ENCODE peak calls at places on chromosome 5, in nine cellular contexts. C, L, Y, R, B, V, O, Q and F are unnamed samples.

GRCh38 chr5:94884294-94884693 is 265.8 kb downstream of the SLF1 start:
- DNase-seq in C (no peak), L (no peak), Y (peak), R (no peak), B (peak), V (no peak), O (peak), Q (no peak), F (no peak)

GRCh38 chr5:127656825-127657224 is 7.9 kb downstream of the CTXN3 start:
- DNase-seq in C (no peak), L (no peak), Y (no peak), R (no peak), B (no peak), V (no peak), O (no peak), Q (no peak), F (no peak)

GRCh38 chr5:75050415-75050814 is 1.9 kb downstream of the GCNT4 start:
- DNase-seq in C (peak), L (no peak), Y (peak), R (no peak), B (peak), V (peak), O (no peak), Q (no peak), F (no peak)

GRCh38 chr5:91712718-91713117 is 329.6 kb upstream of the ARRDC3 start:
- DNase-seq in C (no peak), L (no peak), Y (no peak), R (no peak), B (no peak), V (no peak), O (no peak), Q (no peak), F (no peak)

GRCh38 chr5:157273131-157273556 is 7.2 kb downstream of the CYFIP2 start:
- DNase-seq in C (no peak), L (no peak), Y (no peak), R (no peak), B (no peak), V (peak), O (no peak), Q (no peak), F (no peak)

GRCh38 chr5:65625743-65626142 is 916 bp downstream of the SHLD3 start:
- DNase-seq in C (no peak), L (no peak), Y (peak), R (no peak), B (no peak), V (peak), O (peak), Q (no peak), F (no peak)

GRCh38 chr5:170219615-170220014 is 13.2 kb upstream of the C5orf58 start:
- DNase-seq in C (no peak), L (no peak), Y (no peak), R (no peak), B (no peak), V (no peak), O (peak), Q (no peak), F (no peak)

GRCh38 chr5:6495433-6496206 is 47.0 kb downstream of the UBE2QL1 start:
- DNase-seq in C (no peak), L (no peak), Y (no peak), R (no peak), B (no peak), V (no peak), O (no peak), Q (no peak), F (no peak)

GRCh38 chr5:83125560-83125959 is 48.2 kb downstream of the XRCC4 start:
- DNase-seq in C (no peak), L (no peak), Y (peak), R (no peak), B (no peak), V (no peak), O (no peak), Q (no peak), F (no peak)

GRCh38 chr5:685262-686171 is 7.6 kb downstream of the TPPP start:
- DNase-seq in C (peak), L (peak), Y (no peak), R (peak), B (no peak), V (no peak), O (no peak), Q (no peak), F (peak)

GRCh38 chr5:115296130-115296997 is at the start of gene CCDC112:
- DNase-seq in C (peak), L (peak), Y (peak), R (peak), B (peak), V (peak), O (peak), Q (peak), F (peak)

GRCh38 chr5:10626473-10627013 is 62.7 kb downstream of the ANKRD33B start:
- DNase-seq in C (no peak), L (no peak), Y (no peak), R (no peak), B (no peak), V (peak), O (peak), Q (no peak), F (no peak)

GRCh38 chr5:179160584-179160983 is 100.4 kb downstream of the ZNF354C start:
- DNase-seq in C (no peak), L (no peak), Y (no peak), R (no peak), B (no peak), V (no peak), O (no peak), Q (no peak), F (no peak)

GRCh38 chr5:149320791-149321330 is 24.4 kb upstream of the GRPEL2 start:
- DNase-seq in C (peak), L (peak), Y (peak), R (peak), B (peak), V (no peak), O (peak), Q (peak), F (peak)

GRCh38 chr5:64814073-64814472 is 45.3 kb downstream of the CWC27 start:
- DNase-seq in C (no peak), L (no peak), Y (no peak), R (no peak), B (no peak), V (peak), O (no peak), Q (no peak), F (no peak)

GRCh38 chr5:76808142-76808691 is 10.6 kb upstream of the F2RL1 start:
- DNase-seq in C (peak), L (no peak), Y (peak), R (no peak), B (no peak), V (no peak), O (no peak), Q (no peak), F (no peak)

GRCh38 chr5:157283434-157283833 is 17.5 kb downstream of the CYFIP2 start:
- DNase-seq in C (no peak), L (no peak), Y (no peak), R (no peak), B (peak), V (peak), O (no peak), Q (no peak), F (no peak)

GRCh38 chr5:33969572-33970452 is 14.7 kb downstream of the SLC45A2 start:
- DNase-seq in C (peak), L (no peak), Y (peak), R (no peak), B (peak), V (peak), O (peak), Q (peak), F (no peak)

GRCh38 chr5:143434261-143435206 is 31.0 kb upstream of the NR3C1 start:
- DNase-seq in C (no peak), L (no peak), Y (no peak), R (no peak), B (no peak), V (peak), O (peak), Q (no peak), F (no peak)

GRCh38 chr5:88583471-88583870 is 299.5 kb downstream of the MEF2C start:
- DNase-seq in C (no peak), L (no peak), Y (no peak), R (no peak), B (no peak), V (no peak), O (no peak), Q (no peak), F (no peak)

GRCh38 chr5:168686837-168687236 is 107.7 kb upstream of the PANK3 start:
- DNase-seq in C (no peak), L (no peak), Y (no peak), R (no peak), B (no peak), V (no peak), O (no peak), Q (no peak), F (no peak)

GRCh38 chr5:68593211-68593701 is 377.7 kb downstream of the PIK3R1 start:
- DNase-seq in C (no peak), L (no peak), Y (no peak), R (no peak), B (no peak), V (no peak), O (peak), Q (no peak), F (no peak)

GRCh38 chr5:136207631-136208030 is 14.7 kb upstream of the SMIM32 start:
- DNase-seq in C (no peak), L (no peak), Y (no peak), R (no peak), B (no peak), V (no peak), O (no peak), Q (no peak), F (no peak)

GRCh38 chr5:34476941-34477565 is 179.1 kb upstream of the RAI14 start:
- DNase-seq in C (no peak), L (no peak), Y (no peak), R (no peak), B (no peak), V (no peak), O (no peak), Q (no peak), F (no peak)

GRCh38 chr5:81147011-81147594 is 86.0 kb upstream of the CKMT2 start:
- DNase-seq in C (no peak), L (no peak), Y (no peak), R (no peak), B (no peak), V (no peak), O (no peak), Q (no peak), F (no peak)

GRCh38 chr5:141491323-141492167 is 2.7 kb downstream of the PCDHGC5 start:
- DNase-seq in C (peak), L (no peak), Y (peak), R (no peak), B (no peak), V (peak), O (no peak), Q (no peak), F (no peak)

GRCh38 chr5:179264641-179265528 is 80.4 kb downstream of the ADAMTS2 start:
- DNase-seq in C (peak), L (peak), Y (peak), R (no peak), B (no peak), V (no peak), O (no peak), Q (no peak), F (no peak)

GRCh38 chr5:138626333-138626944 is 51.2 kb upstream of the HSPA9 start:
- DNase-seq in C (no peak), L (no peak), Y (no peak), R (no peak), B (no peak), V (no peak), O (no peak), Q (no peak), F (no peak)

GRCh38 chr5:107282061-107282460 is 388.7 kb downstream of the EFNA5 start:
- DNase-seq in C (no peak), L (no peak), Y (no peak), R (no peak), B (no peak), V (no peak), O (no peak), Q (no peak), F (no peak)

GRCh38 chr5:175664723-175665122 is 6.9 kb downstream of the HRH2 start:
- DNase-seq in C (no peak), L (no peak), Y (no peak), R (no peak), B (no peak), V (no peak), O (no peak), Q (no peak), F (no peak)

GRCh38 chr5:148970876-148971275 is 92.0 kb downstream of the SH3TC2 start:
- DNase-seq in C (peak), L (no peak), Y (no peak), R (no peak), B (no peak), V (no peak), O (no peak), Q (no peak), F (no peak)

GRCh38 chr5:15320896-15321295 is 179.1 kb upstream of the FBXL7 start:
- DNase-seq in C (no peak), L (no peak), Y (no peak), R (no peak), B (no peak), V (no peak), O (no peak), Q (no peak), F (no peak)

GRCh38 chr5:133404724-133405123 is 207.6 kb downstream of the FSTL4 start:
- DNase-seq in C (peak), L (no peak), Y (peak), R (no peak), B (no peak), V (no peak), O (no peak), Q (no peak), F (no peak)

GRCh38 chr5:150573216-150573615 is 65.3 kb downstream of the NDST1 start:
- DNase-seq in C (no peak), L (no peak), Y (no peak), R (no peak), B (no peak), V (no peak), O (no peak), Q (no peak), F (no peak)

GRCh38 chr5:150576449-150576949 is 64.0 kb upstream of the SYNPO start:
- DNase-seq in C (no peak), L (no peak), Y (no peak), R (no peak), B (no peak), V (no peak), O (no peak), Q (no peak), F (no peak)

GRCh38 chr5:150575745-150576448 is 64.6 kb upstream of the SYNPO start:
- DNase-seq in C (peak), L (no peak), Y (no peak), R (no peak), B (no peak), V (no peak), O (no peak), Q (no peak), F (no peak)

GRCh38 chr5:150573867-150574817 is 66.2 kb downstream of the NDST1 start:
- DNase-seq in C (peak), L (no peak), Y (no peak), R (no peak), B (no peak), V (no peak), O (no peak), Q (no peak), F (no peak)

GRCh38 chr5:150574818-150575537 is 65.5 kb upstream of the SYNPO start:
- DNase-seq in C (peak), L (no peak), Y (no peak), R (no peak), B (no peak), V (no peak), O (peak), Q (no peak), F (no peak)
- TF ChIP-seq CTCF in C (no peak), L (no peak), Y (no peak), R (no peak), B (no peak), V (no peak), O (no peak), Q (no peak), F (no peak)

DNA sequence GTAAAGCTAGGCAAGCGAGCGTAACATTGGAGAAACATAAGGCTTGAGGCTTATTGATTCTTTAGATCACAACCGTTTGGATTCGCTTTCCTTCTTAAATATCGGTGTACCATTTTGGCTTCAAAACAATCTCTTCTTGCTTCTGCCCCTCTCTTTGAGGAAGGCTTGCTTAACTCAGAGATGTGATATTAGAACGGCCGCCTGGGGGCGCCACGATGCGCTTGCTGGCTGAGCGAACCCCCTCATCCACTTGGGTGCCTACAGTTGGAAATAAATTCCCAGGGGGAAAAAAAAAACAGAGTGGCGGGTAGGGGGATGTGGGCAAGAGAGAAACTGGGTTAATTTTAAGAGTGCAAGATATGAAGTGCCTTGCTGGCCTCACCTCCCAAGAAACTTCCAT is 116.0 kb downstream of the DPYSL3 start:
- DNase-seq in C (peak), L (no peak), Y (peak), R (no peak), B (no peak), V (no peak), O (no peak), Q (no peak), F (no peak)
- TF ChIP-seq CTCF in C (peak), L (peak), Y (peak), R (no peak), B (peak), V (peak), O (peak), Q (peak), F (peak)

DNA sequence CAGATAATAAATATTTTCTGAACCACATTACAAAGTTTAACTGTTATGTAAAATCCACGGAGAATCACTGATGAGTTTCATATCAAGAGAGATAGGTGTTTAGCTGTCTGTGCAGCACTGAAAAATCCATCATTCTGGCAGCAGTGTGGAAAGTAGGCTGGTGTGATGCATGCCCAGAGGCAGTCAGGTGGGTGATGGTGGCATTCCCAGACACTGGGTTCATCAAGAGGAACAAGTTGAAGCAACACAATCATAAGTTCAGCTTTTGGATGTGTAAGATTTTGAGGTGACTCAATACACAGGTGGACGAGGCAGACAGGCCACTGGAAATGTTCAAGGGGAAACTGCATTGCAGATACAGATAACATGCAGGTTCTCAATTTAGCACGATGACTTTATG is 11.9 kb downstream of the DNAH5 start:
- DNase-seq in C (no peak), L (no peak), Y (no peak), R (no peak), B (no peak), V (no peak), O (no peak), Q (no peak), F (no peak)
- TF ChIP-seq CTCF in C (no peak), L (no peak), Y (no peak), R (no peak), B (no peak), V (no peak), O (no peak), Q (no peak), F (no peak)

DNA sequence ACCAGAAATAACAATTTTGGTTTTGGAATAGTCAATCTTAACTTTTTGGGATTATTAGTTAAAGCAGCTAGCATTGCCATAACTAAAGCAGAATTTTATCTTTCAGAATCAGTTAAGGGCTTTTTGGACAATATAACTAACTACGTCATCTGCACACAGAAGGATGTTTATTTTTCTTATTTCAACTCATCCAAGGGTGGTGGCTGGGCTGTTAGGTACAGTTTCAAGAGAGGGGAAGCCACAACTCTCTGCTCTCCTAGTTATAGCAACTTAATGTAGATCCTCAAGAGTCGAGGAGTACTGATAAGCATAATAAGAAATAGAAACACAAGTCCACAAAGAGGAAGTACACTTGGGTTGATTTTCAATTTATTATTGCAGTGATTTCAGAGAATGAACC is 65.6 kb downstream of the ANKRD55 start:
- DNase-seq in C (no peak), L (no peak), Y (no peak), R (no peak), B (no peak), V (no peak), O (peak), Q (no peak), F (no peak)
- TF ChIP-seq CTCF in C (no peak), L (no peak), Y (no peak), R (no peak), B (no peak), V (no peak), O (no peak), Q (no peak), F (no peak)

GRCh38 chr5:103519550-103519949 is 43.0 kb downstream of the NUDT12 start:
- DNase-seq in C (peak), L (no peak), Y (peak), R (no peak), B (peak), V (no peak), O (peak), Q (no peak), F (no peak)
- TF ChIP-seq CTCF in C (peak), L (no peak), Y (peak), R (peak), B (peak), V (no peak), O (peak), Q (peak), F (peak)

GRCh38 chr5:20023686-20024085 is 35.7 kb upstream of the CDH18 start:
- DNase-seq in C (no peak), L (no peak), Y (no peak), R (no peak), B (no peak), V (no peak), O (peak), Q (no peak), F (no peak)

GRCh38 chr5:20020235-20020634 is 32.2 kb upstream of the CDH18 start:
- DNase-seq in C (peak), L (no peak), Y (peak), R (no peak), B (no peak), V (no peak), O (no peak), Q (no peak), F (no peak)
- TF ChIP-seq CTCF in C (no peak), L (no peak), Y (no peak), R (no peak), B (no peak), V (no peak), O (no peak), Q (no peak), F (no peak)

DNA sequence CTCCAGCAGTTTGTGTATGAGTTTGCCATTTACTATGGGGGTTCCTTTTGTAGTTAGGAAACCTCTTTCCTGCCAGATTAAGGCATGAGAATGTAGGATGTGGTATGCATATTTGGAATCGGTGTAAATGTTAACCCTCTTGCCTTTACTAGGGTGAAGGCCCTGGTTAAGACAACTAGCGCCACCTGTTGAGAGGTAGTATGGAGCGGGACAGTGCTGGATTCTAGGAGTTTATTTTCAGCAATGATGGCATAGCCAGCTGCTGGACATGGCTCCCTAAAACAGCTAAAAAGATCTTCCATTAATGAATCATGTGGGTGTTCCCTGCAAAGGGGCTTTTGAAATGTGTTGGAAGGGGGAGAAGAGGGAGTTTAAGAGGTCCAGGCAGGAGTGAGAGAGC is 30.7 kb upstream of the GPX3 start:
- DNase-seq in C (peak), L (no peak), Y (peak), R (no peak), B (peak), V (peak), O (no peak), Q (no peak), F (no peak)
- TF ChIP-seq CTCF in C (peak), L (peak), Y (peak), R (no peak), B (peak), V (peak), O (no peak), Q (no peak), F (no peak)

GRCh38 chr5:109291090-109291489 is 118.7 kb downstream of the PJA2 start:
- DNase-seq in C (peak), L (no peak), Y (peak), R (no peak), B (no peak), V (no peak), O (no peak), Q (no peak), F (no peak)
- TF ChIP-seq CTCF in C (peak), L (no peak), Y (peak), R (no peak), B (no peak), V (no peak), O (no peak), Q (no peak), F (no peak)